ENCODE peak calls at places on chromosomes 5 and 9, in four cellular contexts. H is small intestine, W is heart left ventricle, E is H1. X is an unnamed sample.
A peak's percentile ranks its signal among the peaks of the same experiment; 100 is the strongest.

GRCh38 chr9:122076773-122077172 is 16.3 kb downstream of the TTLL11 start:
- DNase-seq in H (no peak), W (no peak), E (no peak), X (no peak)

GRCh38 chr5:168007286-168007685 is 284.2 kb upstream of the WWC1 start:
- DNase-seq in H (no peak), W (no peak), E (no peak), X (no peak)

GRCh38 chr5:174617910-174618309 is 106.5 kb upstream of the MSX2 start:
- DNase-seq in H (peak; percentile 75), W (no peak), E (no peak), X (no peak)

GRCh38 chr5:168734657-168735344 is 155.6 kb upstream of the PANK3 start:
- DNase-seq in H (no peak), W (peak; percentile 21), E (no peak), X (no peak)

GRCh38 chr5:85452322-85453025 is 1067.8 kb upstream of the EDIL3 start:
- DNase-seq in H (no peak), W (no peak), E (no peak), X (no peak)

GRCh38 chr5:126777257-126777973 is 479 bp downstream of the LMNB1 start:
- DNase-seq in H (peak; percentile 68), W (peak; percentile 36), E (no peak), X (peak; percentile 64)

GRCh38 chr9:16884952-16885513 is 14.6 kb upstream of the BNC2 start:
- DNase-seq in H (no peak), W (peak; percentile 23), E (no peak), X (no peak)

GRCh38 chr9:83238871-83239624 is 176.1 kb upstream of the RASEF start:
- DNase-seq in H (peak; percentile 48), W (no peak), E (no peak), X (no peak)

GRCh38 chr9:85884236-85884635 is 56.7 kb upstream of the NAA35 start:
- DNase-seq in H (no peak), W (no peak), E (no peak), X (no peak)

GRCh38 chr9:113963017-113963620 is 87.0 kb downstream of the ZNF618 start:
- DNase-seq in H (peak; percentile 53), W (peak; percentile 26), E (peak; percentile 31), X (no peak)

GRCh38 chr9:88852794-88853193 is 138.5 kb upstream of the S1PR3 start:
- DNase-seq in H (no peak), W (no peak), E (no peak), X (no peak)

GRCh38 chr9:19642256-19642655 is 146.6 kb downstream of the SLC24A2 start:
- DNase-seq in H (no peak), W (no peak), E (no peak), X (no peak)

GRCh38 chr5:119327018-119327417 is 28.8 kb upstream of the TNFAIP8 start:
- DNase-seq in H (no peak), W (no peak), E (no peak), X (no peak)

GRCh38 chr5:38258319-38259061 is at the start of gene EGFLAM:
- DNase-seq in H (no peak), W (peak; percentile 57), E (peak; percentile 43), X (no peak)

GRCh38 chr5:154683101-154683757 is 71.9 kb upstream of the LARP1 start:
- DNase-seq in H (peak; percentile 13), W (no peak), E (no peak), X (no peak)

GRCh38 chr5:33936004-33936380 is 194 bp upstream of the RXFP3 start:
- DNase-seq in H (peak; percentile 2), W (peak; percentile 59), E (no peak), X (peak; percentile 20)

GRCh38 chr5:84383816-84384603 is 670 bp downstream of the EDIL3 start:
- DNase-seq in H (no peak), W (peak; percentile 19), E (peak; percentile 49), X (no peak)

GRCh38 chr5:112413611-112414010 is 5.5 kb downstream of the EPB41L4A start:
- DNase-seq in H (no peak), W (no peak), E (no peak), X (no peak)

GRCh38 chr9:20358201-20358600 is 264.1 kb downstream of the MLLT3 start:
- DNase-seq in H (peak; percentile 44), W (no peak), E (no peak), X (no peak)

GRCh38 chr9:135530146-135530545 is 8.9 kb downstream of the LCN1 start:
- DNase-seq in H (no peak), W (no peak), E (no peak), X (no peak)

GRCh38 chr5:98775962-98776687 is 2.7 kb downstream of the RGMB start:
- DNase-seq in H (peak; percentile 38), W (no peak), E (no peak), X (no peak)

GRCh38 chr9:122331523-122331927 is 39.3 kb upstream of the PTGS1 start:
- DNase-seq in H (no peak), W (no peak), E (no peak), X (no peak)

GRCh38 chr9:114380988-114381387 is 6.8 kb downstream of the AKNA start:
- DNase-seq in H (no peak), W (no peak), E (no peak), X (no peak)

GRCh38 chr9:135084881-135085760 is 2.3 kb upstream of the OLFM1 start:
- DNase-seq in H (no peak), W (no peak), E (no peak), X (no peak)

GRCh38 chr5:178435321-178436238 is 154.6 kb downstream of the COL23A1 start:
- DNase-seq in H (no peak), W (no peak), E (no peak), X (no peak)

GRCh38 chr9:89666950-89667349 is 62.1 kb downstream of the GADD45G start:
- DNase-seq in H (no peak), W (no peak), E (no peak), X (no peak)

GRCh38 chr9:112273826-112274225 is 59.6 kb downstream of the PTBP3 start:
- DNase-seq in H (no peak), W (no peak), E (no peak), X (no peak)

GRCh38 chr9:117097761-117098160 is 317.1 kb downstream of the ASTN2 start:
- DNase-seq in H (no peak), W (no peak), E (no peak), X (no peak)

GRCh38 chr5:74231697-74232096 is 408.8 kb downstream of the ENC1 start:
- DNase-seq in H (no peak), W (no peak), E (no peak), X (no peak)

GRCh38 chr9:12775963-12776774 is 1.3 kb downstream of the LURAP1L start:
- DNase-seq in H (peak; percentile 88), W (peak; percentile 83), E (peak; percentile 49), X (no peak)

GRCh38 chr5:142276517-142276916 is 48.3 kb downstream of the SPRY4 start:
- DNase-seq in H (no peak), W (no peak), E (no peak), X (no peak)

GRCh38 chr5:142280066-142281011 is 44.5 kb downstream of the SPRY4 start:
- DNase-seq in H (no peak), W (peak; percentile 86), E (no peak), X (no peak)

GRCh38 chr5:142275496-142275895 is 49.3 kb downstream of the SPRY4 start:
- DNase-seq in H (peak; percentile 57), W (no peak), E (no peak), X (no peak)

GRCh38 chr5:142281012-142281374 is 43.8 kb downstream of the SPRY4 start:
- DNase-seq in H (no peak), W (peak; percentile 47), E (no peak), X (no peak)

GRCh38 chr5:142277796-142278195 is 47.0 kb downstream of the SPRY4 start:
- DNase-seq in H (no peak), W (no peak), E (no peak), X (no peak)
- H3K4me1 ChIP-seq in H (peaks cover 6% of the 10 kb centered on the region), W (peaks cover 16% of the 10 kb centered on the region), E (peaks cover 7% of the 10 kb centered on the region), X (no peaks in the 10 kb centered on the region)

DNA sequence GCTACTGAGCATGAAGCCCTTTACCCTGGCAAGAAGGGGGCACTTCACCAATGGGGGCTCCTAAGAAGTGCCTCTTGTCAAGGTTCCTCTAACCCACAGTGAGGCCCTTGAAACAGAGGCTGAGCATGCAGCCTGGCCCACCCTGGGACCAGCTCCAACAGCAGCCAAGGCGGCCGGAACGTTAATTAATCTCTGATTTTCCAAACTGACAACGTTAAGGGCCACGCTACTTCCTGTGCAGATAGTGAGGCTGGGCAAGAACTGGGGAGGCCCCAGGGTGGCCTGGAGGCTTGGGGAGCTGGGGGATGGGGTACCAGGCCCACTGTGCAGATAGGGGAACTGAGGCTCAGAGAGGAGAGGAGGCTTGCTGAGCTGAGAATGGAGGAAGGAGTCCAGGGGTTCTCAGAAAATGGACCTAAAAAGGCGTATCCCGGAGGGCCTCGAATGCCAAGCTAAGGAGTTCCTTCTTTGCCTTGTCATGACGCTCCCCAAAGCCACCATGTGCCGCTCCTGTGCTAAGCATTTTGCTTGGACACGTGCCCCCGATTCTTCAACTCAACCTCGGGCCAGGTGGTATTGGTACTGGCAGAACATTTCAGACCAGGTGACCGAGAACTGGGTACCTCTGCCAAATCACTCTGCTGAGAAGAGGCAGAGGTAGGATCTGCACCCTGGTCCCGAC is 72.0 kb upstream of the STXBP1 start:
- DNase-seq in H (no peak), W (no peak), E (no peak), X (no peak)
- H3K4me1 ChIP-seq in H (no peaks in the 10 kb centered on the region), W (peaks cover 52% of the 10 kb centered on the region), E (peaks cover 4% of the 10 kb centered on the region), X (peaks cover 3% of the 10 kb centered on the region)

DNA sequence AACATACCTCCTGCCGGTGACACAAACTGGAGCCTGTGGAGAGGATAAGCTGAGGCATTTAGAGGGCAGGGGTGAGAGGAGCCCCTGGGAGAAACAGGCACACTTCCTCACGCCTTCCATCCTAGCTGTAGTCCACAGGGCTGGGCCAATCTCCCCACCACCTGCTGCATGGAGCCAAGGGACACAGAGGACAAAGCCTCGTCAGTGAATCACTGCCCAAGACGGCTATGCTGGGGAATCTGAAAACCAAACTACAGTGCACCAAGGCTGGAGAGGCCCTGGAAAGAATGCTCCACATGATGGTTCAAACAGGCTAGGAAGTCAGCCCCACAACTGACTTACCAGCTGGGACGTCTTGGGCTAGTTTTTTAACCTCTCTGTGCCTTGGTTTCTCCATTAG is 57.0 kb downstream of the SHB start:
- DNase-seq in H (no peak), W (no peak), E (no peak), X (no peak)
- H3K4me1 ChIP-seq in H (peaks cover 10% of the 10 kb centered on the region), W (peaks cover 14% of the 10 kb centered on the region), E (peaks cover 23% of the 10 kb centered on the region), X (no peaks in the 10 kb centered on the region)

GRCh38 chr5:157550668-157551067 is 24.9 kb downstream of the ADAM19 start:
- DNase-seq in H (no peak), W (no peak), E (no peak), X (no peak)
- H3K4me1 ChIP-seq in H (peaks cover 31% of the 10 kb centered on the region), W (peaks cover 53% of the 10 kb centered on the region), E (peaks cover 2% of the 10 kb centered on the region), X (peaks cover 100% of the 10 kb centered on the region)

DNA sequence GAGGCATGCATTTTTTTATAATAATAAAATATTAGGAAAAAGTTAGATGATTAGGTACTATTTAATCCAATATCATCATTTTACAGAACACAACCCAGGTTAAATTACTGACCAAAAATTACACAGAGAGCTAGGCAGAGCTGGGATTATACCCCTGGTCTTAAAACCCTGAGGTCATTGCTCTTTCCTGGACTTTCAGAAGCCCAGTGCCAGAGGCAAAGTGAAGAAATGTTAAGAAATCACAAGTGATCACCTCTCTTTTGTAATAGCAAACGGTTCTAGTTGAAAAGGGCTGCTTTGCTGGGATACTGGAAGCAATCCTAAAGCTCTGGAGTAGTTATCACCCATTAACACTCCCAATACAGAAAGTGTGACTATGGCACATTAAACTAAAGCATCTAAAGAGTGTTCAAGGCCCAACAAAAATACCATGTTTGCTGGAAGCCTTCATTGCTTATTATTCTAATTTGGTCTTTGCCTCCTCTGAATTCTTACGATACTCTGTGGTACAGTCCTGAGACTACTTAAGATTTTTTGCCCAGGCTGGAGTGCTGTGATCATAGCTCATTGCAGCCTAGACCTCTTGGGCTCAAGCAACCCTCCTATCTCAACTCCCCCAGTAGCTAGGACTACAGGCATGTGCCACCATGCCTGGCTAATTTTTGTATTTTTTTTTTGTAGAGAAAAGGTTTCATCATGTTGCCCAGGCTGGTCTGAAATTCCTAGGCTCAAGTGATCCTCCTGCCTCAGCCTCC is 575.9 kb downstream of the RAB3C start:
- DNase-seq in H (no peak), W (no peak), E (no peak), X (no peak)
- H3K4me1 ChIP-seq in H (no peaks in the 10 kb centered on the region), W (peaks cover 9% of the 10 kb centered on the region), E (no peaks in the 10 kb centered on the region), X (peaks cover 6% of the 10 kb centered on the region)

GRCh38 chr5:96968074-96968473 is 32.2 kb downstream of the LNPEP start:
- DNase-seq in H (no peak), W (no peak), E (no peak), X (no peak)
- H3K4me1 ChIP-seq in H (peaks cover 11% of the 10 kb centered on the region), W (peaks cover 40% of the 10 kb centered on the region), E (no peaks in the 10 kb centered on the region), X (peaks cover 89% of the 10 kb centered on the region)

X was measured in CD4-positive, alpha-beta memory T cell.